ENCODE peak calls at places on chromosomes 4 and X, in six cellular contexts. One of them, this sample, is unnamed. For H3K27me3, the result is how much of the 10 kb centered on the place peaks cover.

GRCh38 chrX:31112226-31112999 is 40.6 kb upstream of the FTHL17 start:
- DNase-seq in brain microvascular endothelial cell: no peak
- DNase-seq in uterus: no peak
- DNase-seq in NT2/D1: no peak
- DNase-seq in GM12878: no peak
- DNase-seq in GM23248: no peak
- DNase-seq in this sample: no peak

GRCh38 chr4:117811731-117812130 is 222.6 kb upstream of the NDST3 start:
- DNase-seq in brain microvascular endothelial cell: no peak
- DNase-seq in uterus: no peak
- DNase-seq in NT2/D1: no peak
- DNase-seq in GM12878: no peak
- DNase-seq in GM23248: no peak
- DNase-seq in this sample: no peak

GRCh38 chr4:144709793-144710525 is 64.0 kb downstream of the HHIP start:
- DNase-seq in brain microvascular endothelial cell: peak
- DNase-seq in uterus: no peak
- DNase-seq in NT2/D1: no peak
- DNase-seq in GM12878: no peak
- DNase-seq in GM23248: peak
- DNase-seq in this sample: no peak

GRCh38 chrX:10327651-10328050 is 170.9 kb downstream of the CLCN4 start:
- DNase-seq in brain microvascular endothelial cell: peak
- DNase-seq in uterus: no peak
- DNase-seq in NT2/D1: no peak
- DNase-seq in GM12878: no peak
- DNase-seq in GM23248: no peak
- DNase-seq in this sample: no peak

GRCh38 chr4:1654216-1654945 is 29.7 kb downstream of the FAM53A start:
- DNase-seq in brain microvascular endothelial cell: no peak
- DNase-seq in uterus: no peak
- DNase-seq in NT2/D1: no peak
- DNase-seq in GM12878: no peak
- DNase-seq in GM23248: no peak
- DNase-seq in this sample: no peak

GRCh38 chr4:152360045-152360410 is 175.9 kb downstream of the FBXW7 start:
- DNase-seq in brain microvascular endothelial cell: no peak
- DNase-seq in uterus: no peak
- DNase-seq in NT2/D1: no peak
- DNase-seq in GM12878: no peak
- DNase-seq in GM23248: peak
- DNase-seq in this sample: no peak

GRCh38 chr4:16598241-16599224 is 299.9 kb downstream of the LDB2 start:
- DNase-seq in brain microvascular endothelial cell: peak
- DNase-seq in uterus: no peak
- DNase-seq in NT2/D1: no peak
- DNase-seq in GM12878: no peak
- DNase-seq in GM23248: peak
- DNase-seq in this sample: no peak

GRCh38 chr4:106694232-106694631 is 325.7 kb upstream of the GIMD1 start:
- DNase-seq in brain microvascular endothelial cell: no peak
- DNase-seq in uterus: no peak
- DNase-seq in NT2/D1: no peak
- DNase-seq in GM12878: no peak
- DNase-seq in GM23248: no peak
- DNase-seq in this sample: no peak

GRCh38 chr4:128623508-128624215 is 185.8 kb upstream of the JADE1 start:
- DNase-seq in brain microvascular endothelial cell: no peak
- DNase-seq in uterus: no peak
- DNase-seq in NT2/D1: no peak
- DNase-seq in GM12878: no peak
- DNase-seq in GM23248: no peak
- DNase-seq in this sample: no peak

GRCh38 chr4:4914059-4914820 is 54.8 kb downstream of the MSX1 start:
- DNase-seq in brain microvascular endothelial cell: peak
- DNase-seq in uterus: no peak
- DNase-seq in NT2/D1: no peak
- DNase-seq in GM12878: no peak
- DNase-seq in GM23248: peak
- DNase-seq in this sample: no peak

GRCh38 chr4:158371158-158371557 is 150.5 kb upstream of the RXFP1 start:
- DNase-seq in brain microvascular endothelial cell: no peak
- DNase-seq in uterus: no peak
- DNase-seq in NT2/D1: no peak
- DNase-seq in GM12878: no peak
- DNase-seq in GM23248: peak
- DNase-seq in this sample: no peak

GRCh38 chr4:75844151-75844662 is 58.0 kb downstream of the PPEF2 start:
- DNase-seq in brain microvascular endothelial cell: peak
- DNase-seq in uterus: peak
- DNase-seq in NT2/D1: no peak
- DNase-seq in GM12878: no peak
- DNase-seq in GM23248: peak
- DNase-seq in this sample: no peak

GRCh38 chrX:29241831-29242230 is 654.6 kb downstream of the IL1RAPL1 start:
- DNase-seq in brain microvascular endothelial cell: peak
- DNase-seq in uterus: no peak
- DNase-seq in NT2/D1: no peak
- DNase-seq in GM12878: no peak
- DNase-seq in GM23248: no peak
- DNase-seq in this sample: no peak

GRCh38 chr4:30719363-30720020 is 677 bp upstream of the PCDH7 start:
- DNase-seq in brain microvascular endothelial cell: peak
- DNase-seq in uterus: peak
- DNase-seq in NT2/D1: peak
- DNase-seq in GM12878: no peak
- DNase-seq in GM23248: peak
- DNase-seq in this sample: peak

GRCh38 chrX:153731117-153731844 is 6.6 kb downstream of the ABCD1 start:
- DNase-seq in brain microvascular endothelial cell: no peak
- DNase-seq in uterus: no peak
- DNase-seq in NT2/D1: no peak
- DNase-seq in GM12878: no peak
- DNase-seq in GM23248: peak
- DNase-seq in this sample: no peak

GRCh38 chrX:136376713-136377112 is 76.0 kb downstream of the ADGRG4 start:
- DNase-seq in brain microvascular endothelial cell: no peak
- DNase-seq in uterus: no peak
- DNase-seq in NT2/D1: no peak
- DNase-seq in GM12878: no peak
- DNase-seq in GM23248: no peak
- DNase-seq in this sample: no peak

GRCh38 chr4:8351931-8352367 is 82.4 kb downstream of the HTRA3 start:
- DNase-seq in brain microvascular endothelial cell: peak
- DNase-seq in uterus: peak
- DNase-seq in NT2/D1: no peak
- DNase-seq in GM12878: no peak
- DNase-seq in GM23248: peak
- DNase-seq in this sample: no peak

GRCh38 chrX:40050532-40050931 is 47.2 kb downstream of the BCOR start:
- DNase-seq in brain microvascular endothelial cell: no peak
- DNase-seq in uterus: no peak
- DNase-seq in NT2/D1: no peak
- DNase-seq in GM12878: no peak
- DNase-seq in GM23248: no peak
- DNase-seq in this sample: no peak

GRCh38 chr4:72843466-72843865 is 226.1 kb downstream of the COX18 start:
- DNase-seq in brain microvascular endothelial cell: peak
- DNase-seq in uterus: no peak
- DNase-seq in NT2/D1: no peak
- DNase-seq in GM12878: no peak
- DNase-seq in GM23248: peak
- DNase-seq in this sample: no peak

GRCh38 chr4:107050525-107051135 is 14.5 kb upstream of the DKK2 start:
- DNase-seq in brain microvascular endothelial cell: no peak
- DNase-seq in uterus: no peak
- DNase-seq in NT2/D1: no peak
- DNase-seq in GM12878: no peak
- DNase-seq in GM23248: peak
- DNase-seq in this sample: no peak

GRCh38 chrX:54931107-54931506 is 10.5 kb downstream of the TRO start:
- DNase-seq in brain microvascular endothelial cell: no peak
- DNase-seq in uterus: no peak
- DNase-seq in NT2/D1: no peak
- DNase-seq in GM12878: no peak
- DNase-seq in GM23248: no peak
- DNase-seq in this sample: no peak

GRCh38 chr4:154743683-154744340 is at the start of gene LRAT:
- DNase-seq in brain microvascular endothelial cell: no peak
- DNase-seq in uterus: no peak
- DNase-seq in NT2/D1: peak
- DNase-seq in GM12878: no peak
- DNase-seq in GM23248: peak
- DNase-seq in this sample: no peak

GRCh38 chr4:150234246-150234645 is 156.0 kb downstream of the DCLK2 start:
- DNase-seq in brain microvascular endothelial cell: no peak
- DNase-seq in uterus: no peak
- DNase-seq in NT2/D1: no peak
- DNase-seq in GM12878: no peak
- DNase-seq in GM23248: peak
- DNase-seq in this sample: no peak

GRCh38 chrX:113300580-113300979 is 459.9 kb upstream of the AMOT start:
- DNase-seq in brain microvascular endothelial cell: no peak
- DNase-seq in uterus: no peak
- DNase-seq in NT2/D1: no peak
- DNase-seq in GM12878: no peak
- DNase-seq in GM23248: no peak
- DNase-seq in this sample: no peak

GRCh38 chrX:138925330-138925729 is 213.8 kb upstream of the FGF13 start:
- DNase-seq in brain microvascular endothelial cell: no peak
- DNase-seq in uterus: no peak
- DNase-seq in NT2/D1: no peak
- DNase-seq in GM12878: no peak
- DNase-seq in GM23248: peak
- DNase-seq in this sample: no peak

GRCh38 chr4:2837904-2838496 is 5.6 kb upstream of the ADD1 start:
- DNase-seq in brain microvascular endothelial cell: peak
- DNase-seq in uterus: peak
- DNase-seq in NT2/D1: no peak
- DNase-seq in GM12878: no peak
- DNase-seq in GM23248: peak
- DNase-seq in this sample: peak

GRCh38 chrX:71909956-71910355 is 689 bp upstream of the NHSL2 start:
- DNase-seq in brain microvascular endothelial cell: no peak
- DNase-seq in uterus: peak
- DNase-seq in NT2/D1: no peak
- DNase-seq in GM12878: no peak
- DNase-seq in GM23248: peak
- DNase-seq in this sample: peak

GRCh38 chrX:23792861-23793553 is 10.0 kb downstream of the SAT1 start:
- DNase-seq in brain microvascular endothelial cell: no peak
- DNase-seq in uterus: no peak
- DNase-seq in NT2/D1: no peak
- DNase-seq in GM12878: no peak
- DNase-seq in GM23248: no peak
- DNase-seq in this sample: peak

GRCh38 chr4:173529505-173530325 is at the start of gene HAND2:
- DNase-seq in brain microvascular endothelial cell: no peak
- DNase-seq in uterus: peak
- DNase-seq in NT2/D1: no peak
- DNase-seq in GM12878: no peak
- DNase-seq in GM23248: peak
- DNase-seq in this sample: peak

GRCh38 chrX:84175274-84175673 is 12.7 kb downstream of the RPS6KA6 start:
- DNase-seq in brain microvascular endothelial cell: no peak
- DNase-seq in uterus: no peak
- DNase-seq in NT2/D1: no peak
- DNase-seq in GM12878: no peak
- DNase-seq in GM23248: no peak
- DNase-seq in this sample: no peak

GRCh38 chrX:50211510-50211909 is 6.9 kb downstream of the CCNB3 start:
- DNase-seq in brain microvascular endothelial cell: peak
- DNase-seq in uterus: no peak
- DNase-seq in NT2/D1: no peak
- DNase-seq in GM12878: no peak
- DNase-seq in GM23248: peak
- DNase-seq in this sample: no peak

GRCh38 chr4:42122237-42122636 is 30.2 kb downstream of the BEND4 start:
- DNase-seq in brain microvascular endothelial cell: no peak
- DNase-seq in uterus: no peak
- DNase-seq in NT2/D1: no peak
- DNase-seq in GM12878: no peak
- DNase-seq in GM23248: no peak
- DNase-seq in this sample: no peak
- H3K27me3 ChIP-seq in brain microvascular endothelial cell: under half
- H3K27me3 ChIP-seq in uterus: under half
- H3K27me3 ChIP-seq in NT2/D1: under half
- H3K27me3 ChIP-seq in GM12878: under half
- H3K27me3 ChIP-seq in GM23248: under half
- H3K27me3 ChIP-seq in this sample: under half

DNA sequence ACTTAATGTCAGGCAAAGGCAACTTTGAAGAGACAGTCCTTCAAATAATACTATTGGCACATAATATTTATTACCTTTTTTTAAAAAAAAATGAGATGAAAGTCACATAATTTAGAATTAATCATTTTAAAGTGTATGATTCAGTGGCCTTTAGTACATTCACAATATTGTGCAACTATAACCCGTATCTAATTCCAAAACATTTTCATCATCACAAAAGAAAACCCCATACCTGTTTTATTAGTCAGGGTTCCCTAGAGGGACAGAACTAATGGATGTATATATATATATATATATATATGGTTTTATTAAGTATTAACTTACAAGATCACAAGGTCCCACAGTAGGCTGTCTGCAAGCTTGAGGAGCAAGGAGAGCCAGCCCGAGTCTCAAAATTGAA is 94.8 kb upstream of the TEX13A start:
- DNase-seq in brain microvascular endothelial cell: no peak
- DNase-seq in uterus: no peak
- DNase-seq in NT2/D1: no peak
- DNase-seq in GM12878: no peak
- DNase-seq in GM23248: no peak
- DNase-seq in this sample: no peak
- H3K27me3 ChIP-seq in brain microvascular endothelial cell: under half
- H3K27me3 ChIP-seq in uterus: under half
- H3K27me3 ChIP-seq in NT2/D1: under half
- H3K27me3 ChIP-seq in GM12878: under half
- H3K27me3 ChIP-seq in GM23248: under half
- H3K27me3 ChIP-seq in this sample: under half

DNA sequence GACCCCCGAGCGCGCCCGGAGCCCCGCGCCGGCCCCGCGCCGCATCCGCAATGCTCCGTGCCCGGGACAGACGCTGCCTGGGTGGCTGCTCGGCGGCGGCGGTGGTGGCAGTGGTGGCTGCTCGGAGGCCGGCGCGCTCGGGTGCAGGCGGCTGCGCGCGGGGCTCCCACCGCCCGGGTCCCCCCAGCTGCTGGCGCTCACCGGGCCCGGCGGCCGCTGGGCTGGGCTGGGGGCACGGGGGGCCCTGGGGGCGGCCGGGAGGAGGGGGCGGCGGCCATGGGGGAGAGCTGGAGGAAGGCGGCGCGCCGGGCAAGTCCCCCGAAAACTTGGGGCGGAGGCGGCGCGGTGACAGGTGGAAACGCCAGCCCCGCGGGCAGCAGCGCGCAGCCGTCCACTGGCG is 83.4 kb upstream of the DHRSX start:
- DNase-seq in brain microvascular endothelial cell: no peak
- DNase-seq in uterus: no peak
- DNase-seq in NT2/D1: no peak
- DNase-seq in GM12878: no peak
- DNase-seq in GM23248: no peak
- DNase-seq in this sample: peak
- H3K27me3 ChIP-seq in brain microvascular endothelial cell: under half
- H3K27me3 ChIP-seq in uterus: under half
- H3K27me3 ChIP-seq in NT2/D1: half or more
- H3K27me3 ChIP-seq in GM12878: under half
- H3K27me3 ChIP-seq in GM23248: under half
- H3K27me3 ChIP-seq in this sample: under half

GRCh38 chrX:111376897-111377601 is 34.9 kb downstream of the DCX start:
- DNase-seq in brain microvascular endothelial cell: no peak
- DNase-seq in uterus: no peak
- DNase-seq in NT2/D1: peak
- DNase-seq in GM12878: no peak
- DNase-seq in GM23248: no peak
- DNase-seq in this sample: no peak
- H3K27me3 ChIP-seq in brain microvascular endothelial cell: under half
- H3K27me3 ChIP-seq in uterus: under half
- H3K27me3 ChIP-seq in NT2/D1: under half
- H3K27me3 ChIP-seq in GM12878: under half
- H3K27me3 ChIP-seq in GM23248: under half
- H3K27me3 ChIP-seq in this sample: under half

This sample was measured in HAP-1.